ENCODE peak calls at places on chromosome 1, in four cellular contexts. One of them, this sample, is unnamed.

GRCh38 chr1:70459502-70460225 is 48.6 kb downstream of the CTH start:
- DNase-seq in cardiac muscle cell: no peak
- DNase-seq in tibial nerve: no peak
- DNase-seq in thoracic aorta: no peak
- DNase-seq in this sample: no peak

GRCh38 chr1:12056331-12056841 is 6.7 kb upstream of the TNFRSF8 start:
- DNase-seq in tibial nerve: no peak
- DNase-seq in cardiac muscle cell: no peak
- DNase-seq in thoracic aorta: no peak
- DNase-seq in this sample: no peak

GRCh38 chr1:96533820-96534219 is 187.8 kb upstream of the PTBP2 start:
- DNase-seq in cardiac muscle cell: no peak
- DNase-seq in tibial nerve: no peak
- DNase-seq in thoracic aorta: no peak
- DNase-seq in this sample: no peak

GRCh38 chr1:154419620-154420020 is 14.5 kb downstream of the IL6R start:
- DNase-seq in thoracic aorta: peak
- DNase-seq in tibial nerve: peak
- DNase-seq in cardiac muscle cell: no peak
- DNase-seq in this sample: no peak

GRCh38 chr1:32180186-32181060 is 948 bp downstream of the TXLNA start:
- DNase-seq in thoracic aorta: no peak
- DNase-seq in cardiac muscle cell: peak
- DNase-seq in tibial nerve: no peak
- DNase-seq in this sample: peak

GRCh38 chr1:1358433-1359201 is at the start of gene MXRA8:
- DNase-seq in tibial nerve: peak
- DNase-seq in cardiac muscle cell: peak
- DNase-seq in thoracic aorta: peak
- DNase-seq in this sample: peak

GRCh38 chr1:228087771-228088251 is 5.3 kb downstream of the ARF1 start:
- DNase-seq in thoracic aorta: no peak
- DNase-seq in tibial nerve: peak
- DNase-seq in cardiac muscle cell: no peak
- DNase-seq in this sample: no peak

GRCh38 chr1:198497326-198498220 is 42.9 kb downstream of the ATP6V1G3 start:
- DNase-seq in cardiac muscle cell: no peak
- DNase-seq in thoracic aorta: no peak
- DNase-seq in tibial nerve: no peak
- DNase-seq in this sample: no peak

GRCh38 chr1:113835686-113836290 is 23.5 kb upstream of the RSBN1 start:
- DNase-seq in tibial nerve: no peak
- DNase-seq in thoracic aorta: no peak
- DNase-seq in cardiac muscle cell: peak
- DNase-seq in this sample: no peak

GRCh38 chr1:156925154-156926010 is 5.0 kb downstream of the LRRC71 start:
- DNase-seq in tibial nerve: no peak
- DNase-seq in thoracic aorta: no peak
- DNase-seq in cardiac muscle cell: no peak
- DNase-seq in this sample: no peak

GRCh38 chr1:48190893-48191292 is 31.6 kb upstream of the SLC5A9 start:
- DNase-seq in tibial nerve: no peak
- DNase-seq in cardiac muscle cell: no peak
- DNase-seq in thoracic aorta: no peak
- DNase-seq in this sample: no peak

GRCh38 chr1:209755926-209756607 is at the start of gene TRAF3IP3:
- DNase-seq in tibial nerve: no peak
- DNase-seq in thoracic aorta: no peak
- DNase-seq in cardiac muscle cell: no peak
- DNase-seq in this sample: peak

GRCh38 chr1:181021155-181021554 is 1.5 kb downstream of the STX6 start:
- DNase-seq in cardiac muscle cell: no peak
- DNase-seq in tibial nerve: no peak
- DNase-seq in thoracic aorta: no peak
- DNase-seq in this sample: no peak

GRCh38 chr1:37951041-37951782 is 4.4 kb upstream of the INPP5B start:
- DNase-seq in tibial nerve: no peak
- DNase-seq in cardiac muscle cell: no peak
- DNase-seq in thoracic aorta: no peak
- DNase-seq in this sample: no peak

GRCh38 chr1:233614173-233614742 is 352 bp downstream of the KCNK1 start:
- DNase-seq in cardiac muscle cell: peak
- DNase-seq in thoracic aorta: no peak
- DNase-seq in tibial nerve: no peak
- DNase-seq in this sample: peak

GRCh38 chr1:83670891-83671565 is 327.9 kb downstream of the TTLL7 start:
- DNase-seq in tibial nerve: no peak
- DNase-seq in thoracic aorta: no peak
- DNase-seq in cardiac muscle cell: no peak
- DNase-seq in this sample: no peak

GRCh38 chr1:15951341-15952153 is 24.4 kb downstream of the ZBTB17 start:
- DNase-seq in thoracic aorta: no peak
- DNase-seq in cardiac muscle cell: no peak
- DNase-seq in tibial nerve: no peak
- DNase-seq in this sample: no peak

GRCh38 chr1:84698718-84699117 is 8.5 kb upstream of the SSX2IP start:
- DNase-seq in thoracic aorta: no peak
- DNase-seq in tibial nerve: no peak
- DNase-seq in cardiac muscle cell: no peak
- DNase-seq in this sample: no peak

GRCh38 chr1:184838374-184838995 is 83.8 kb upstream of the EDEM3 start:
- DNase-seq in thoracic aorta: peak
- DNase-seq in tibial nerve: peak
- DNase-seq in cardiac muscle cell: no peak
- DNase-seq in this sample: no peak

GRCh38 chr1:153610334-153611023 is 2.5 kb downstream of the S100A16 start:
- DNase-seq in cardiac muscle cell: no peak
- DNase-seq in thoracic aorta: no peak
- DNase-seq in tibial nerve: no peak
- DNase-seq in this sample: no peak

GRCh38 chr1:198825254-198825653 is 186.4 kb downstream of the PTPRC start:
- DNase-seq in cardiac muscle cell: no peak
- DNase-seq in tibial nerve: no peak
- DNase-seq in thoracic aorta: no peak
- DNase-seq in this sample: no peak

GRCh38 chr1:84301759-84302380 is 362 bp downstream of the SAMD13 start:
- DNase-seq in thoracic aorta: no peak
- DNase-seq in cardiac muscle cell: no peak
- DNase-seq in tibial nerve: no peak
- DNase-seq in this sample: no peak

GRCh38 chr1:53754484-53755312 is 15.7 kb upstream of the GLIS1 start:
- DNase-seq in tibial nerve: no peak
- DNase-seq in cardiac muscle cell: peak
- DNase-seq in thoracic aorta: no peak
- DNase-seq in this sample: no peak

GRCh38 chr1:111594128-111594693 is 25.4 kb upstream of the RAP1A start:
- DNase-seq in cardiac muscle cell: no peak
- DNase-seq in thoracic aorta: no peak
- DNase-seq in tibial nerve: no peak
- DNase-seq in this sample: no peak
- H3K27ac ChIP-seq in cardiac muscle cell: peak
- H3K27ac ChIP-seq in thoracic aorta: peak
- H3K27ac ChIP-seq in tibial nerve: no peak
- H3K27ac ChIP-seq in this sample: no peak

GRCh38 chr1:9250586-9251381 is 16.2 kb downstream of the H6PD start:
- DNase-seq in tibial nerve: no peak
- DNase-seq in cardiac muscle cell: no peak
- DNase-seq in thoracic aorta: no peak
- DNase-seq in this sample: no peak
- H3K27ac ChIP-seq in tibial nerve: peak
- H3K27ac ChIP-seq in cardiac muscle cell: peak
- H3K27ac ChIP-seq in thoracic aorta: peak
- H3K27ac ChIP-seq in this sample: peak

GRCh38 chr1:231951399-231951798 is 324.8 kb downstream of the DISC1 start:
- DNase-seq in thoracic aorta: no peak
- DNase-seq in cardiac muscle cell: no peak
- DNase-seq in tibial nerve: no peak
- DNase-seq in this sample: no peak
- H3K27ac ChIP-seq in thoracic aorta: no peak
- H3K27ac ChIP-seq in cardiac muscle cell: no peak
- H3K27ac ChIP-seq in tibial nerve: no peak
- H3K27ac ChIP-seq in this sample: no peak

GRCh38 chr1:116390195-116390594 is 17.2 kb downstream of the ATP1A1 start:
- DNase-seq in thoracic aorta: no peak
- DNase-seq in cardiac muscle cell: no peak
- DNase-seq in tibial nerve: no peak
- DNase-seq in this sample: no peak
- H3K27ac ChIP-seq in thoracic aorta: no peak
- H3K27ac ChIP-seq in cardiac muscle cell: peak
- H3K27ac ChIP-seq in tibial nerve: no peak
- H3K27ac ChIP-seq in this sample: no peak

GRCh38 chr1:108583757-108584156 is 23.9 kb downstream of the EEIG2 start:
- DNase-seq in cardiac muscle cell: no peak
- DNase-seq in tibial nerve: no peak
- DNase-seq in thoracic aorta: no peak
- DNase-seq in this sample: no peak

GRCh38 chr1:108590436-108590835 is 30.5 kb downstream of the EEIG2 start:
- DNase-seq in tibial nerve: no peak
- DNase-seq in cardiac muscle cell: no peak
- DNase-seq in thoracic aorta: no peak
- DNase-seq in this sample: no peak

GRCh38 chr1:108590947-108591346 is 31.0 kb downstream of the EEIG2 start:
- DNase-seq in cardiac muscle cell: no peak
- DNase-seq in tibial nerve: no peak
- DNase-seq in thoracic aorta: no peak
- DNase-seq in this sample: no peak

DNA sequence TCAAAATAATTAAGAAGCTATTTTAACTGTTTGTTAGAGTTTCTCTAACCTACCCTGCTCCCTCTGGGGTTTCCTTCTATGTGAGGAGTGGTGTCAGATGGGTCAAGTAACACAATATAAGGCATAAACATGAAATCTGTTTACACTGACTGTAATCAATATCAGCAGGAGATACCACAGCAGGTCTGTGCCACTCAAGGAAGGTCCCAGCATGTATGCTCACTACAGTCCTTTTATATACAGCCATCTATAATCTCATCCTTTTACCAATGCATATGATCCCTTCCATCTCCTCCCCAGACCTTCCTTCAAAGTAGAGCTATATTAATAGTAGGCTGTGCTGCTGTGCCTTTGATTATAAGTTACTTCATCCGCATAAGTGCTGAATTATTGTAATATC is 25.4 kb downstream of the EEIG2 start:
- DNase-seq in tibial nerve: no peak
- DNase-seq in cardiac muscle cell: no peak
- DNase-seq in thoracic aorta: no peak
- DNase-seq in this sample: no peak
- H3K27ac ChIP-seq in tibial nerve: no peak
- H3K27ac ChIP-seq in cardiac muscle cell: no peak
- H3K27ac ChIP-seq in thoracic aorta: peak
- H3K27ac ChIP-seq in this sample: no peak

GRCh38 chr1:6871300-6871972 is 86.2 kb downstream of the CAMTA1 start:
- DNase-seq in thoracic aorta: no peak
- DNase-seq in tibial nerve: no peak
- DNase-seq in cardiac muscle cell: no peak
- DNase-seq in this sample: no peak

GRCh38 chr1:6870571-6870970 is 85.3 kb downstream of the CAMTA1 start:
- DNase-seq in tibial nerve: no peak
- DNase-seq in cardiac muscle cell: no peak
- DNase-seq in thoracic aorta: no peak
- DNase-seq in this sample: no peak

GRCh38 chr1:6872573-6873261 is 87.5 kb downstream of the CAMTA1 start:
- DNase-seq in thoracic aorta: no peak
- DNase-seq in tibial nerve: no peak
- DNase-seq in cardiac muscle cell: no peak
- DNase-seq in this sample: no peak

GRCh38 chr1:6874298-6874697 is 89.0 kb downstream of the CAMTA1 start:
- DNase-seq in thoracic aorta: no peak
- DNase-seq in tibial nerve: no peak
- DNase-seq in cardiac muscle cell: no peak
- DNase-seq in this sample: no peak

DNA sequence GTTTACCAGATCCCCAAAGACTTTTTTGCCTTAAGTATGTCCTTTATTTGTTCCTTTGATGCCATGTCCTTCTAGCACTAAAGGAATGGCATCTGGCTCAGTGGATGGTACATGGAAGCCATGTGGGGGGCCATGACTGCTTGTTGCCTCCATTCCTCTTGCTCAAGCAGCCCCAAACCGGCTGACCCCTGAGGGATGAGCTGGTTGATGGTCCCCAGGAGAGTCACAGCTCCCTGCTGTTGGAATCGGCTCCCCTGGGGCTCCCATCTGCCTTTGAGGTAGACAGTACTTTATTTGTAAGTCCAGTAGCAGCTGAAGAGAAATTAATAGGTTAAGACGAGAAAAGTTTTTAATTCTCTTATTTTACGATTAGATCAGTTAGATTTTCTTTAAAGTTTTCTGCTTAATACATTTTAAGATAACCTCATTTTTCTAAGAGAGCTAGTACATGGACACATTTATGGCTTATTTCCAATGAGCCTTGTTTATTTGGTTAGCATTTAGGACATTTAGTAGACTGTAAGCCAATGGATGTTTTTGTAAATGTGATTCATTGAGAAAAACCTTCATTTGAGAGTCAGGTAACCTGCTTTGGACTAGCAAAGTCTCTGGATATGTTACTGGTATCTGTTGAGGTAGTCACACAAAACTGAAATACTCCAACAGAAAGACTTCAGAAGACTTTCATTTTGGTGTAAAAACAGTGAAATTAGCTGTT is 88.2 kb downstream of the CAMTA1 start:
- DNase-seq in thoracic aorta: no peak
- DNase-seq in cardiac muscle cell: no peak
- DNase-seq in tibial nerve: no peak
- DNase-seq in this sample: no peak
- H3K27ac ChIP-seq in thoracic aorta: peak
- H3K27ac ChIP-seq in cardiac muscle cell: no peak
- H3K27ac ChIP-seq in tibial nerve: no peak
- H3K27ac ChIP-seq in this sample: no peak